ENCODE peak calls at places on chromosome 9, in six cellular contexts. One of them, this sample, is unnamed.
A peak's percentile ranks its signal among the peaks of the same experiment; 100 is the strongest.

GRCh38 chr9:136995772-136996308 is 528 bp downstream of the CLIC3 start:
- DNase-seq in activated T-cell treated with anti-CD3 and anti-CD28 coated beads for 1 hour: no peak
- DNase-seq in CD8-positive, alpha-beta memory T cell: no peak
- DNase-seq in naive thymus-derived CD4-positive, alpha-beta T cell: no peak
- DNase-seq in Right ventricle myocardium superior: no peak
- DNase-seq in NCI-H1092: peak; percentile 23
- DNase-seq in this sample: no peak

GRCh38 chr9:138023394-138024124 is 146.0 kb downstream of the CACNA1B start:
- DNase-seq in naive thymus-derived CD4-positive, alpha-beta T cell: no peak
- DNase-seq in activated T-cell treated with anti-CD3 and anti-CD28 coated beads for 1 hour: no peak
- DNase-seq in CD8-positive, alpha-beta memory T cell: no peak
- DNase-seq in Right ventricle myocardium superior: peak; percentile 12
- DNase-seq in NCI-H1092: peak; percentile 19
- DNase-seq in this sample: no peak

GRCh38 chr9:35914307-35914807 is 5.1 kb downstream of the SPAAR start:
- DNase-seq in NCI-H1092: no peak
- DNase-seq in Right ventricle myocardium superior: peak; percentile 88
- DNase-seq in CD8-positive, alpha-beta memory T cell: no peak
- DNase-seq in activated T-cell treated with anti-CD3 and anti-CD28 coated beads for 1 hour: no peak
- DNase-seq in naive thymus-derived CD4-positive, alpha-beta T cell: no peak
- DNase-seq in this sample: no peak

GRCh38 chr9:136977223-136978072 is at the start of gene PTGDS:
- DNase-seq in Right ventricle myocardium superior: peak; percentile 91
- DNase-seq in naive thymus-derived CD4-positive, alpha-beta T cell: no peak
- DNase-seq in CD8-positive, alpha-beta memory T cell: no peak
- DNase-seq in NCI-H1092: no peak
- DNase-seq in activated T-cell treated with anti-CD3 and anti-CD28 coated beads for 1 hour: no peak
- DNase-seq in this sample: no peak

GRCh38 chr9:94031380-94031779 is 52.9 kb upstream of the PTPDC1 start:
- DNase-seq in Right ventricle myocardium superior: no peak
- DNase-seq in activated T-cell treated with anti-CD3 and anti-CD28 coated beads for 1 hour: no peak
- DNase-seq in CD8-positive, alpha-beta memory T cell: no peak
- DNase-seq in naive thymus-derived CD4-positive, alpha-beta T cell: no peak
- DNase-seq in NCI-H1092: no peak
- DNase-seq in this sample: no peak

GRCh38 chr9:81650836-81651545 is 38.4 kb downstream of the TLE1 start:
- DNase-seq in activated T-cell treated with anti-CD3 and anti-CD28 coated beads for 1 hour: no peak
- DNase-seq in naive thymus-derived CD4-positive, alpha-beta T cell: no peak
- DNase-seq in Right ventricle myocardium superior: no peak
- DNase-seq in NCI-H1092: no peak
- DNase-seq in CD8-positive, alpha-beta memory T cell: no peak
- DNase-seq in this sample: no peak

GRCh38 chr9:128409450-128409849 is 11.2 kb upstream of the CERCAM start:
- DNase-seq in Right ventricle myocardium superior: no peak
- DNase-seq in NCI-H1092: no peak
- DNase-seq in activated T-cell treated with anti-CD3 and anti-CD28 coated beads for 1 hour: no peak
- DNase-seq in CD8-positive, alpha-beta memory T cell: no peak
- DNase-seq in naive thymus-derived CD4-positive, alpha-beta T cell: no peak
- DNase-seq in this sample: no peak

GRCh38 chr9:134139081-134139480 is 3.2 kb downstream of the WDR5 start:
- DNase-seq in naive thymus-derived CD4-positive, alpha-beta T cell: no peak
- DNase-seq in Right ventricle myocardium superior: no peak
- DNase-seq in NCI-H1092: no peak
- DNase-seq in activated T-cell treated with anti-CD3 and anti-CD28 coated beads for 1 hour: no peak
- DNase-seq in CD8-positive, alpha-beta memory T cell: no peak
- DNase-seq in this sample: no peak

GRCh38 chr9:17063535-17064135 is 71.2 kb upstream of the CNTLN start:
- DNase-seq in activated T-cell treated with anti-CD3 and anti-CD28 coated beads for 1 hour: no peak
- DNase-seq in NCI-H1092: peak; percentile 68
- DNase-seq in CD8-positive, alpha-beta memory T cell: no peak
- DNase-seq in naive thymus-derived CD4-positive, alpha-beta T cell: no peak
- DNase-seq in Right ventricle myocardium superior: no peak
- DNase-seq in this sample: no peak

GRCh38 chr9:93642961-93643360 is 66.6 kb downstream of the PHF2 start:
- DNase-seq in activated T-cell treated with anti-CD3 and anti-CD28 coated beads for 1 hour: no peak
- DNase-seq in CD8-positive, alpha-beta memory T cell: no peak
- DNase-seq in Right ventricle myocardium superior: no peak
- DNase-seq in naive thymus-derived CD4-positive, alpha-beta T cell: no peak
- DNase-seq in NCI-H1092: no peak
- DNase-seq in this sample: no peak

GRCh38 chr9:2655411-2655901 is 33.9 kb downstream of the VLDLR start:
- DNase-seq in NCI-H1092: no peak
- DNase-seq in Right ventricle myocardium superior: no peak
- DNase-seq in naive thymus-derived CD4-positive, alpha-beta T cell: no peak
- DNase-seq in activated T-cell treated with anti-CD3 and anti-CD28 coated beads for 1 hour: no peak
- DNase-seq in CD8-positive, alpha-beta memory T cell: peak; percentile 2
- DNase-seq in this sample: no peak

GRCh38 chr9:74526215-74526614 is 29.1 kb downstream of the RORB start:
- DNase-seq in naive thymus-derived CD4-positive, alpha-beta T cell: no peak
- DNase-seq in CD8-positive, alpha-beta memory T cell: no peak
- DNase-seq in Right ventricle myocardium superior: no peak
- DNase-seq in activated T-cell treated with anti-CD3 and anti-CD28 coated beads for 1 hour: no peak
- DNase-seq in NCI-H1092: no peak
- DNase-seq in this sample: no peak

GRCh38 chr9:120931278-120932085 is 4.9 kb upstream of the TRAF1 start:
- DNase-seq in naive thymus-derived CD4-positive, alpha-beta T cell: no peak
- DNase-seq in Right ventricle myocardium superior: no peak
- DNase-seq in CD8-positive, alpha-beta memory T cell: peak; percentile 45
- DNase-seq in NCI-H1092: no peak
- DNase-seq in activated T-cell treated with anti-CD3 and anti-CD28 coated beads for 1 hour: no peak
- DNase-seq in this sample: no peak

GRCh38 chr9:129232839-129233568 is 54.9 kb upstream of the IER5L start:
- DNase-seq in naive thymus-derived CD4-positive, alpha-beta T cell: no peak
- DNase-seq in Right ventricle myocardium superior: no peak
- DNase-seq in activated T-cell treated with anti-CD3 and anti-CD28 coated beads for 1 hour: no peak
- DNase-seq in CD8-positive, alpha-beta memory T cell: no peak
- DNase-seq in NCI-H1092: no peak
- DNase-seq in this sample: no peak

GRCh38 chr9:132166599-132166998 is 4.7 kb downstream of the NTNG2 start:
- DNase-seq in naive thymus-derived CD4-positive, alpha-beta T cell: no peak
- DNase-seq in activated T-cell treated with anti-CD3 and anti-CD28 coated beads for 1 hour: no peak
- DNase-seq in Right ventricle myocardium superior: no peak
- DNase-seq in NCI-H1092: no peak
- DNase-seq in CD8-positive, alpha-beta memory T cell: no peak
- DNase-seq in this sample: no peak